ENCODE peak calls at places on chromosomes 3 and 15, in ten cellular contexts. G is activated naive CD8-positive, alpha-beta T cell treated with anti-CD3 and anti-CD28 coated beads, Interleukin-2, amount 50 U/mL, for 24 hours; W is NCI-H2081; T is amniotic epithelial cell; V is B cell; I is GM12878; O is skeletal muscle cell; R is neuronal stem cell; L is activated CD8-positive, alpha-beta memory T cell treated with anti-CD3 and anti-CD28 coated beads, Interleukin-2, amount 50 U/mL, for 4 hours; D is dermis microvascular lymphatic vessel endothelial cell. Y is an unnamed sample.

GRCh38 chr15:63135281-63135680 is 13.6 kb downstream of the LACTB start:
- DNase-seq in V (no peak), T (no peak), O (no peak), I (no peak), R (no peak), L (no peak), D (no peak), G (no peak), W (no peak), Y (no peak)

GRCh38 chr3:17894434-17895060 is 152.1 kb upstream of the TBC1D5 start:
- DNase-seq in L (peak), T (peak), R (peak), W (peak), O (peak), D (peak), V (no peak), I (no peak), G (peak), Y (peak)

GRCh38 chr3:160400048-160400630 is 689 bp downstream of the SMC4 start:
- DNase-seq in T (peak), R (no peak), I (no peak), D (peak), G (peak), L (peak), W (peak), O (no peak), V (peak), Y (no peak)

GRCh38 chr15:43901485-43901884 is 74.7 kb downstream of the WDR76 start:
- DNase-seq in W (no peak), V (no peak), I (no peak), L (no peak), O (no peak), T (no peak), R (no peak), G (no peak), D (no peak), Y (no peak)

GRCh38 chr3:138567403-138567802 is 26.7 kb downstream of the CEP70 start:
- DNase-seq in L (no peak), G (no peak), D (no peak), V (no peak), I (no peak), O (no peak), R (no peak), T (no peak), W (no peak), Y (no peak)

GRCh38 chr15:84911879-84912660 is 27.6 kb downstream of the SLC28A1 start:
- DNase-seq in T (peak), R (no peak), I (no peak), D (peak), L (no peak), O (peak), W (no peak), G (no peak), V (no peak), Y (no peak)

GRCh38 chr3:52281980-52282801 is 3.7 kb upstream of the WDR82 start:
- DNase-seq in W (no peak), O (no peak), T (peak), D (no peak), V (no peak), R (no peak), G (no peak), I (no peak), L (peak), Y (no peak)

GRCh38 chr3:60101628-60102027 is 1051.8 kb upstream of the CFAP20DC start:
- DNase-seq in V (no peak), W (no peak), R (no peak), D (no peak), L (no peak), G (no peak), T (no peak), I (no peak), O (no peak), Y (no peak)

GRCh38 chr3:62818347-62818746 is 56.9 kb downstream of the CADPS start:
- DNase-seq in T (no peak), I (peak), R (no peak), V (no peak), D (no peak), G (no peak), O (no peak), L (no peak), W (peak), Y (no peak)

GRCh38 chr3:140914384-140914945 is 27.2 kb upstream of the SLC25A36 start:
- DNase-seq in R (no peak), G (no peak), W (no peak), D (no peak), V (no peak), O (peak), I (no peak), T (no peak), L (no peak), Y (no peak)

GRCh38 chr3:180808823-180809575 is 103.5 kb upstream of the FXR1 start:
- DNase-seq in R (no peak), W (peak), T (no peak), D (no peak), G (no peak), V (no peak), I (no peak), L (no peak), O (no peak), Y (no peak)

GRCh38 chr15:100229181-100230163 is 112.3 kb downstream of the ADAMTS17 start:
- DNase-seq in G (no peak), R (no peak), D (no peak), V (no peak), I (no peak), O (no peak), W (no peak), T (no peak), L (no peak), Y (no peak)

GRCh38 chr3:4474683-4475490 is 7.8 kb upstream of the SUMF1 start:
- DNase-seq in V (peak), O (peak), R (peak), L (no peak), T (peak), I (peak), G (peak), D (peak), W (no peak), Y (no peak)

GRCh38 chr3:168604767-168605166 is 509.0 kb upstream of the GOLIM4 start:
- DNase-seq in W (no peak), I (no peak), T (no peak), G (no peak), V (no peak), O (no peak), R (no peak), L (no peak), D (no peak), Y (no peak)

GRCh38 chr3:69986419-69986818 is 13.1 kb upstream of the SAMMSON start:
- DNase-seq in W (no peak), I (no peak), D (no peak), L (no peak), G (no peak), O (no peak), T (no peak), V (no peak), R (no peak), Y (no peak)

GRCh38 chr3:12557472-12558105 is 702 bp downstream of the MKRN2 start:
- DNase-seq in D (peak), T (peak), W (no peak), O (no peak), R (no peak), I (no peak), G (no peak), L (no peak), V (no peak), Y (no peak)

GRCh38 chr3:32910954-32911353 is 40.5 kb upstream of the CCR4 start:
- DNase-seq in D (no peak), R (no peak), O (peak), L (no peak), V (no peak), T (peak), G (no peak), I (no peak), W (no peak), Y (no peak)

GRCh38 chr15:100879461-100880138 is at the start of gene ALDH1A3:
- DNase-seq in I (no peak), D (peak), L (no peak), T (peak), G (peak), O (no peak), W (peak), R (no peak), V (peak), Y (no peak)

GRCh38 chr3:69082805-69083204 is 1.9 kb upstream of the ARL6IP5 start:
- DNase-seq in G (peak), L (peak), I (peak), O (peak), V (peak), T (peak), R (no peak), D (peak), W (no peak), Y (no peak)

GRCh38 chr3:101695779-101696372 is 9.4 kb upstream of the RPL24 start:
- DNase-seq in G (peak), T (peak), L (no peak), R (peak), I (no peak), V (no peak), D (peak), O (no peak), W (no peak), Y (no peak)

GRCh38 chr3:138941259-138941885 is 5.6 kb downstream of the FOXL2 start:
- DNase-seq in R (peak), L (no peak), G (peak), O (no peak), V (no peak), T (peak), I (no peak), W (no peak), D (peak), Y (no peak)

GRCh38 chr3:23776352-23776891 is 29.3 kb upstream of the UBE2E1 start:
- DNase-seq in O (peak), G (no peak), T (peak), V (no peak), R (no peak), I (no peak), W (no peak), L (no peak), D (peak), Y (no peak)

GRCh38 chr15:29670945-29671307 is 151.3 kb downstream of the TJP1 start:
- DNase-seq in G (no peak), L (no peak), T (peak), D (peak), W (no peak), I (no peak), R (no peak), V (no peak), O (no peak), Y (no peak)

GRCh38 chr3:12325594-12326295 is 36.9 kb downstream of the PPARG start:
- DNase-seq in L (no peak), W (no peak), V (no peak), D (no peak), G (no peak), T (peak), O (no peak), I (no peak), R (no peak), Y (no peak)